ENCODE peak calls at places on chromosomes 2 and 18, in four cellular contexts. C is iPS-NIHi11, Y is smooth muscle cell of the brain vasculature, W is psoas muscle. Q is an unnamed sample.

GRCh38 chr2:241494311-241494908 is 14.0 kb downstream of the STK25 start:
- DNase-seq in Y (no peak), C (no peak), W (no peak), Q (no peak)

GRCh38 chr2:130878933-130879332 is 42.2 kb downstream of the ARHGEF4 start:
- DNase-seq in Y (no peak), C (no peak), W (no peak), Q (no peak)

GRCh38 chr18:44229693-44230108 is 451.0 kb upstream of the SETBP1 start:
- DNase-seq in C (no peak), Y (peak; percentile 36), W (peak; percentile 59), Q (peak; percentile 18)

GRCh38 chr2:21043744-21044532 is at the start of gene APOB:
- DNase-seq in Y (no peak), C (peak; percentile 65), W (peak; percentile 55), Q (no peak)

GRCh38 chr2:88919087-88919738 is 227.7 kb downstream of the RPIA start:
- DNase-seq in C (peak; percentile 18), Y (peak; percentile 13), W (no peak), Q (no peak)

GRCh38 chr2:232386740-232387450 is 8.3 kb downstream of the ALPP start:
- DNase-seq in C (peak; percentile 23), W (no peak), Y (no peak), Q (no peak)

GRCh38 chr2:26685943-26686839 is 6.3 kb upstream of the KCNK3 start:
- DNase-seq in Y (no peak), C (no peak), W (no peak), Q (no peak)

GRCh38 chr2:54772110-54772509 is 48.6 kb downstream of the EML6 start:
- DNase-seq in W (no peak), C (no peak), Y (no peak), Q (peak; percentile 56)